ENCODE peak calls at places on chromosomes 2 and 18, in nine cellular contexts. J, N, V, R, F, X, K, T and W are unnamed samples.

GRCh38 chr18:69528439-69528838 is 127.8 kb downstream of the DOK6 start:
- DNase-seq in J (no peak), N (no peak), V (no peak), R (no peak), F (no peak), X (no peak), K (no peak), T (no peak), W (no peak)

GRCh38 chr2:37737507-37737906 is 66.1 kb upstream of the CDC42EP3 start:
- DNase-seq in J (no peak), N (no peak), V (no peak), R (no peak), F (no peak), X (no peak), K (no peak), T (no peak), W (no peak)

GRCh38 chr18:21164746-21165145 is 53.1 kb upstream of the ROCK1 start:
- DNase-seq in J (no peak), N (no peak), V (no peak), R (no peak), F (no peak), X (no peak), K (no peak), T (no peak), W (no peak)

GRCh38 chr2:174764281-174765063 is at the start of gene CHRNA1:
- DNase-seq in J (no peak), N (no peak), V (no peak), R (no peak), F (no peak), X (no peak), K (no peak), T (no peak), W (no peak)

GRCh38 chr2:168687314-168687713 is 115.1 kb upstream of the NOSTRIN start:
- DNase-seq in J (no peak), N (no peak), V (no peak), R (peak), F (no peak), X (peak), K (no peak), T (peak), W (no peak)

GRCh38 chr18:73316513-73316912 is 448.7 kb upstream of the NETO1 start:
- DNase-seq in J (no peak), N (no peak), V (no peak), R (no peak), F (no peak), X (no peak), K (no peak), T (no peak), W (no peak)

GRCh38 chr2:61993422-61994024 is 88.0 kb downstream of the COMMD1 start:
- DNase-seq in J (no peak), N (peak), V (no peak), R (peak), F (peak), X (peak), K (no peak), T (peak), W (no peak)

GRCh38 chr2:97740590-97741182 is 27.3 kb downstream of the ZAP70 start:
- DNase-seq in J (no peak), N (peak), V (no peak), R (peak), F (peak), X (peak), K (peak), T (peak), W (no peak)

GRCh38 chr2:115491394-115491793 is 1049.0 kb downstream of the DPP10 start:
- DNase-seq in J (no peak), N (no peak), V (no peak), R (no peak), F (no peak), X (no peak), K (no peak), T (no peak), W (no peak)

GRCh38 chr2:102753563-102754159 is 8.2 kb upstream of the TMEM182 start:
- DNase-seq in J (no peak), N (peak), V (no peak), R (peak), F (peak), X (peak), K (no peak), T (peak), W (no peak)

GRCh38 chr18:23512641-23513040 is 9.3 kb downstream of the RMC1 start:
- DNase-seq in J (no peak), N (no peak), V (no peak), R (no peak), F (no peak), X (no peak), K (no peak), T (no peak), W (no peak)

GRCh38 chr2:171673928-171674327 is 13.3 kb upstream of the DYNC1I2 start:
- DNase-seq in J (no peak), N (no peak), V (no peak), R (no peak), F (no peak), X (no peak), K (no peak), T (no peak), W (no peak)

GRCh38 chr18:49335677-49336076 is 124.8 kb downstream of the DYM start:
- DNase-seq in J (no peak), N (no peak), V (no peak), R (no peak), F (no peak), X (no peak), K (no peak), T (peak), W (no peak)

GRCh38 chr2:71787108-71787415 is 333.7 kb downstream of the DYSF start:
- DNase-seq in J (no peak), N (no peak), V (no peak), R (no peak), F (no peak), X (no peak), K (peak), T (no peak), W (no peak)

GRCh38 chr2:3238951-3239841 is 138.4 kb downstream of the EIPR1 start:
- DNase-seq in J (no peak), N (no peak), V (no peak), R (no peak), F (no peak), X (no peak), K (no peak), T (peak), W (no peak)

GRCh38 chr18:8820701-8821465 is 115.5 kb downstream of the MTCL1 start:
- DNase-seq in J (no peak), N (no peak), V (no peak), R (no peak), F (no peak), X (no peak), K (no peak), T (no peak), W (no peak)

GRCh38 chr2:170716851-170717598 is 1.9 kb downstream of the SP5 start:
- DNase-seq in J (no peak), N (no peak), V (no peak), R (peak), F (no peak), X (peak), K (peak), T (no peak), W (no peak)

GRCh38 chr18:70195852-70196434 is 9.5 kb downstream of the RTTN start:
- DNase-seq in J (no peak), N (no peak), V (no peak), R (peak), F (peak), X (no peak), K (no peak), T (peak), W (no peak)

GRCh38 chr18:63005306-63005705 is 290.0 kb downstream of the PHLPP1 start:
- DNase-seq in J (no peak), N (no peak), V (no peak), R (no peak), F (no peak), X (no peak), K (no peak), T (no peak), W (no peak)

GRCh38 chr2:96116424-96116878 is at the start of gene ADRA2B:
- DNase-seq in J (no peak), N (no peak), V (no peak), R (peak), F (peak), X (peak), K (peak), T (peak), W (peak)

GRCh38 chr2:56334622-56335021 is 150.8 kb downstream of the CCDC85A start:
- DNase-seq in J (no peak), N (no peak), V (no peak), R (no peak), F (no peak), X (no peak), K (no peak), T (no peak), W (no peak)

GRCh38 chr2:67384115-67384823 is 12.9 kb upstream of the ETAA1 start:
- DNase-seq in J (no peak), N (no peak), V (no peak), R (no peak), F (no peak), X (no peak), K (no peak), T (no peak), W (no peak)

GRCh38 chr2:227411990-227412350 is 24.2 kb upstream of the SCYGR1 start:
- DNase-seq in J (no peak), N (no peak), V (no peak), R (no peak), F (no peak), X (no peak), K (peak), T (no peak), W (no peak)

GRCh38 chr2:126720647-126721046 is 64.7 kb downstream of the GYPC start:
- DNase-seq in J (no peak), N (no peak), V (no peak), R (no peak), F (no peak), X (no peak), K (no peak), T (no peak), W (no peak)

GRCh38 chr2:41180392-41180791 is 728.5 kb upstream of the SLC8A1 start:
- DNase-seq in J (no peak), N (no peak), V (no peak), R (no peak), F (no peak), X (no peak), K (no peak), T (no peak), W (no peak)

GRCh38 chr2:100109986-100110980 is 32.1 kb downstream of the AFF3 start:
- DNase-seq in J (no peak), N (no peak), V (no peak), R (no peak), F (no peak), X (no peak), K (no peak), T (peak), W (no peak)

GRCh38 chr2:32504877-32505478 is 122.9 kb upstream of the TTC27 start:
- DNase-seq in J (no peak), N (no peak), V (no peak), R (no peak), F (no peak), X (no peak), K (no peak), T (no peak), W (no peak)

GRCh38 chr2:96095116-96095636 is 21.2 kb downstream of the ADRA2B start:
- DNase-seq in J (no peak), N (no peak), V (no peak), R (no peak), F (peak), X (no peak), K (no peak), T (no peak), W (no peak)

GRCh38 chr2:221467610-221468009 is 104.5 kb downstream of the EPHA4 start:
- DNase-seq in J (no peak), N (no peak), V (no peak), R (peak), F (no peak), X (no peak), K (no peak), T (no peak), W (no peak)

GRCh38 chr18:62953663-62954062 is 238.3 kb downstream of the PHLPP1 start:
- DNase-seq in J (no peak), N (no peak), V (no peak), R (peak), F (no peak), X (no peak), K (no peak), T (no peak), W (no peak)

GRCh38 chr2:25132296-25132630 is 36.1 kb downstream of the POMC start:
- DNase-seq in J (no peak), N (no peak), V (no peak), R (no peak), F (no peak), X (no peak), K (peak), T (no peak), W (no peak)